ENCODE peak calls at places on chromosomes 1 and 21, in ten cellular contexts. L, Q, T, U, Y, O, N, W, D and G are unnamed samples.

GRCh38 chr1:179825201-179825600 is 52.4 kb downstream of the TOR1AIP2 start:
- DNase-seq in N (no peak), U (no peak), T (no peak), Q (no peak), D (no peak), O (no peak), W (no peak), L (no peak), Y (no peak), G (no peak)

GRCh38 chr1:54459140-54459539 is 52.9 kb upstream of the SSBP3 start:
- DNase-seq in L (no peak), W (no peak), T (no peak), Y (no peak), N (no peak), D (no peak), O (no peak), U (no peak), Q (no peak), G (no peak)

GRCh38 chr1:240831922-240832321 is 220.0 kb upstream of the GREM2 start:
- DNase-seq in D (no peak), L (no peak), Y (no peak), O (no peak), N (no peak), W (no peak), T (no peak), U (no peak), Q (no peak), G (no peak)

GRCh38 chr21:44406953-44407352 is 48.4 kb upstream of the LRRC3 start:
- DNase-seq in Y (no peak), U (no peak), D (no peak), T (no peak), Q (no peak), L (no peak), O (no peak), W (no peak), N (no peak), G (no peak)

GRCh38 chr1:203379831-203380230 is 28.9 kb upstream of the FMOD start:
- DNase-seq in Q (no peak), T (no peak), N (no peak), L (no peak), W (no peak), D (no peak), U (no peak), O (no peak), Y (no peak), G (no peak)

GRCh38 chr1:51518033-51518729 is 885 bp downstream of the EPS15 start:
- DNase-seq in Q (peak), L (peak), W (peak), U (no peak), O (peak), Y (peak), D (peak), N (no peak), T (peak), G (peak)

GRCh38 chr1:31699341-31699891 is 4.4 kb downstream of the COL16A1 start:
- DNase-seq in N (no peak), Y (no peak), W (no peak), U (no peak), Q (no peak), T (no peak), D (no peak), O (no peak), L (no peak), G (no peak)

GRCh38 chr21:45074818-45075605 is 632 bp downstream of the ADARB1 start:
- DNase-seq in W (peak), L (peak), U (no peak), O (peak), Y (no peak), Q (peak), D (peak), T (no peak), N (peak), G (no peak)

GRCh38 chr1:153991151-153991472 is 550 bp downstream of the RPS27 start:
- DNase-seq in O (no peak), L (no peak), T (no peak), U (no peak), N (no peak), Q (no peak), W (no peak), D (no peak), Y (no peak), G (no peak)

GRCh38 chr1:166980818-166981217 is 5.5 kb upstream of the ILDR2 start:
- DNase-seq in D (no peak), W (no peak), L (no peak), Y (no peak), N (no peak), U (no peak), T (no peak), O (no peak), Q (peak), G (no peak)

GRCh38 chr1:151006331-151007052 is at the start of gene MINDY1:
- DNase-seq in N (peak), O (peak), D (peak), U (peak), L (peak), T (peak), W (peak), Y (peak), Q (peak), G (peak)

GRCh38 chr1:1091344-1092148 is 17.4 kb upstream of the RNF223 start:
- DNase-seq in U (no peak), T (peak), O (no peak), W (no peak), Y (no peak), D (no peak), Q (no peak), L (peak), N (no peak), G (no peak)

GRCh38 chr1:88890790-88891317 is 513 bp downstream of the GTF2B start:
- DNase-seq in O (peak), N (peak), W (no peak), T (no peak), Y (peak), D (no peak), U (no peak), Q (peak), L (no peak), G (no peak)

GRCh38 chr1:57206038-57206437 is 217.8 kb downstream of the DAB1 start:
- DNase-seq in Y (no peak), D (no peak), Q (no peak), T (no peak), O (no peak), L (no peak), U (no peak), N (no peak), W (no peak), G (no peak)